ENCODE peak calls at places on chromosomes 7 and 10, in nine cellular contexts. X is skeletal muscle cell, J is tibial nerve, G is body of pancreas, A is epithelial cell of esophagus, S is GM06990, N is LoVo, B is NCI-H1417, R is lower lobe of right lung. I is an unnamed sample.

GRCh38 chr7:151379534-151380198 is 30.2 kb downstream of the WDR86 start:
- DNase-seq in X (no peak), J (no peak), G (no peak), A (no peak), S (no peak), N (no peak), B (no peak), R (no peak), I (no peak)

GRCh38 chr7:37421820-37422219 is 26.8 kb downstream of the ELMO1 start:
- DNase-seq in X (no peak), J (peak; percentile 72), G (no peak), A (no peak), S (no peak), N (no peak), B (no peak), R (no peak), I (no peak)

GRCh38 chr7:102129636-102130370 is 156.9 kb upstream of the SH2B2 start:
- DNase-seq in X (no peak), J (no peak), G (no peak), A (no peak), S (no peak), N (no peak), B (no peak), R (no peak), I (no peak)

GRCh38 chr7:80924090-80924489 is 5.2 kb upstream of the SEMA3C start:
- DNase-seq in X (no peak), J (no peak), G (no peak), A (no peak), S (no peak), N (peak; percentile 26), B (no peak), R (no peak), I (no peak)

GRCh38 chr10:99976886-99977391 is 32.8 kb downstream of the DNMBP start:
- DNase-seq in X (peak; percentile 97), J (peak; percentile 30), G (no peak), A (peak; percentile 96), S (no peak), N (peak; percentile 79), B (no peak), R (no peak), I (no peak)

GRCh38 chr10:104274762-104275721 is 6.1 kb downstream of the GSTO2 start:
- DNase-seq in X (no peak), J (no peak), G (peak; percentile 73), A (peak; percentile 67), S (peak; percentile 59), N (peak; percentile 77), B (no peak), R (peak; percentile 76), I (peak; percentile 68)

GRCh38 chr7:23232966-23233365 is 13.6 kb upstream of the GPNMB start:
- DNase-seq in X (no peak), J (no peak), G (no peak), A (peak; percentile 21), S (no peak), N (no peak), B (no peak), R (no peak), I (no peak)

GRCh38 chr7:145088111-145088745 is 252.4 kb upstream of the TPK1 start:
- DNase-seq in X (no peak), J (no peak), G (no peak), A (peak; percentile 24), S (no peak), N (no peak), B (no peak), R (no peak), I (no peak)

GRCh38 chr10:77223532-77224460 is 413.8 kb downstream of the KCNMA1 start:
- DNase-seq in X (no peak), J (no peak), G (no peak), A (no peak), S (no peak), N (no peak), B (no peak), R (no peak), I (no peak)

GRCh38 chr7:39589323-39590111 is 23.3 kb downstream of the YAE1 start:
- DNase-seq in X (peak; percentile 57), J (peak; percentile 15), G (no peak), A (peak; percentile 85), S (peak; percentile 28), N (peak; percentile 51), B (peak; percentile 13), R (no peak), I (peak; percentile 75)

GRCh38 chr7:47180268-47180826 is 401.6 kb downstream of the TNS3 start:
- DNase-seq in X (peak; percentile 31), J (peak; percentile 75), G (peak; percentile 69), A (peak; percentile 57), S (no peak), N (peak; percentile 57), B (peak; percentile 54), R (no peak), I (peak; percentile 60)

GRCh38 chr10:77666821-77667220 is 29.2 kb upstream of the KCNMA1 start:
- DNase-seq in X (no peak), J (no peak), G (no peak), A (no peak), S (no peak), N (no peak), B (no peak), R (no peak), I (no peak)

GRCh38 chr10:114491933-114492332 is 87.6 kb upstream of the AFAP1L2 start:
- DNase-seq in X (no peak), J (no peak), G (no peak), A (peak; percentile 23), S (no peak), N (no peak), B (no peak), R (no peak), I (no peak)

GRCh38 chr7:1725199-1725701 is 55.2 kb downstream of the ELFN1 start:
- DNase-seq in X (peak; percentile 65), J (no peak), G (peak; percentile 30), A (peak; percentile 14), S (no peak), N (no peak), B (peak; percentile 85), R (no peak), I (no peak)

GRCh38 chr7:20749896-20750295 is 36.8 kb downstream of the SP8 start:
- DNase-seq in X (no peak), J (no peak), G (no peak), A (peak; percentile 11), S (no peak), N (no peak), B (no peak), R (no peak), I (no peak)

GRCh38 chr10:86359111-86359510 is 7.5 kb downstream of the GRID1 start:
- DNase-seq in X (no peak), J (no peak), G (no peak), A (no peak), S (no peak), N (no peak), B (no peak), R (no peak), I (no peak)

GRCh38 chr10:73899401-73899780 is 11.5 kb upstream of the PLAU start:
- DNase-seq in X (peak; percentile 73), J (no peak), G (no peak), A (peak; percentile 97), S (no peak), N (peak; percentile 79), B (no peak), R (no peak), I (no peak)

GRCh38 chr10:118914626-118915025 is 114.9 kb upstream of the NANOS1 start:
- DNase-seq in X (no peak), J (no peak), G (no peak), A (no peak), S (no peak), N (no peak), B (no peak), R (no peak), I (no peak)

GRCh38 chr7:4692055-4692454 is 10.0 kb downstream of the FOXK1 start:
- DNase-seq in X (no peak), J (no peak), G (no peak), A (no peak), S (no peak), N (no peak), B (no peak), R (no peak), I (no peak)

GRCh38 chr10:20443094-20443493 is 454.0 kb downstream of the NEBL start:
- DNase-seq in X (no peak), J (no peak), G (no peak), A (no peak), S (no peak), N (no peak), B (peak; percentile 0), R (no peak), I (no peak)

GRCh38 chr10:126334272-126334671 is 54.0 kb downstream of the ADAM12 start:
- DNase-seq in X (no peak), J (no peak), G (no peak), A (no peak), S (no peak), N (no peak), B (no peak), R (no peak), I (no peak)

GRCh38 chr10:78134919-78135318 is 101.3 kb downstream of the RPS24 start:
- DNase-seq in X (no peak), J (no peak), G (no peak), A (no peak), S (no peak), N (no peak), B (no peak), R (no peak), I (peak; percentile 79)

GRCh38 chr7:54908760-54909438 is 109.9 kb upstream of the EGFR start:
- DNase-seq in X (no peak), J (no peak), G (no peak), A (no peak), S (no peak), N (no peak), B (no peak), R (no peak), I (no peak)

GRCh38 chr10:119246862-119247549 is 39.6 kb downstream of the GRK5 start:
- DNase-seq in X (peak; percentile 66), J (peak; percentile 65), G (no peak), A (peak; percentile 74), S (no peak), N (no peak), B (no peak), R (peak; percentile 55), I (no peak)

GRCh38 chr10:6223981-6224380 is 21.2 kb downstream of the PFKFB3 start:
- DNase-seq in X (no peak), J (no peak), G (no peak), A (no peak), S (no peak), N (no peak), B (no peak), R (no peak), I (no peak)

GRCh38 chr7:70044525-70044924 is 446.2 kb downstream of the AUTS2 start:
- DNase-seq in X (no peak), J (no peak), G (no peak), A (no peak), S (no peak), N (no peak), B (peak; percentile 51), R (no peak), I (no peak)

GRCh38 chr10:102682981-102683380 is 31.2 kb downstream of the ARL3 start:
- DNase-seq in X (no peak), J (no peak), G (no peak), A (no peak), S (no peak), N (no peak), B (no peak), R (no peak), I (no peak)

GRCh38 chr7:116218051-116218645 is 7.8 kb downstream of the TES start:
- DNase-seq in X (peak; percentile 61), J (no peak), G (no peak), A (peak; percentile 41), S (no peak), N (peak; percentile 97), B (no peak), R (no peak), I (peak; percentile 20)

GRCh38 chr7:148772297-148773089 is 73.8 kb downstream of the CUL1 start:
- DNase-seq in X (peak; percentile 85), J (no peak), G (no peak), A (peak; percentile 98), S (no peak), N (no peak), B (peak; percentile 24), R (no peak), I (no peak)

GRCh38 chr10:111989136-111990050 is 194.2 kb downstream of the GPAM start:
- DNase-seq in X (no peak), J (no peak), G (no peak), A (no peak), S (no peak), N (no peak), B (peak; percentile 11), R (no peak), I (no peak)

GRCh38 chr10:46555713-46556514 is 544 bp downstream of the GPRIN2 start:
- DNase-seq in X (no peak), J (peak; percentile 4), G (peak; percentile 41), A (no peak), S (no peak), N (no peak), B (no peak), R (peak; percentile 73), I (no peak)

I was measured in K562.